ENCODE peak calls at places on chromosomes 2 and 18, in four cellular contexts. C is A549, O is stomach, E is upper lobe of left lung. K is an unnamed sample. For H3K4me1, the result is how much of the 10 kb centered on the place peaks cover.

GRCh38 chr2:236286866-236287545 is 22.8 kb upstream of the ASB18 start:
- DNase-seq in C (peak), E (no peak), O (no peak), K (no peak)

GRCh38 chr18:55406374-55407045 is 181.5 kb downstream of the TCF4 start:
- DNase-seq in C (no peak), E (no peak), O (no peak), K (no peak)

GRCh38 chr2:88729061-88729745 is 37.7 kb downstream of the RPIA start:
- DNase-seq in C (no peak), O (no peak), E (no peak), K (no peak)

GRCh38 chr18:58580623-58581022 is 48.3 kb downstream of the ALPK2 start:
- DNase-seq in E (no peak), C (peak), O (no peak), K (no peak)

GRCh38 chr2:3349211-3349693 is 28.4 kb downstream of the EIPR1 start:
- DNase-seq in C (no peak), O (no peak), E (no peak), K (no peak)

GRCh38 chr2:219451626-219452360 is 17.1 kb downstream of the SPEG start:
- DNase-seq in E (no peak), C (no peak), O (no peak), K (peak)

GRCh38 chr2:178361588-178361987 is 89.4 kb downstream of the PRKRA start:
- DNase-seq in E (no peak), C (no peak), O (no peak), K (no peak)

GRCh38 chr18:56795381-56795780 is 144.2 kb downstream of the WDR7 start:
- DNase-seq in O (no peak), E (no peak), C (no peak), K (no peak)

GRCh38 chr2:189261431-189261841 is 81.9 kb upstream of the COL5A2 start:
- DNase-seq in E (no peak), C (peak), O (no peak), K (no peak)

GRCh38 chr2:6524678-6525367 is 340.9 kb downstream of the CMPK2 start:
- DNase-seq in C (no peak), O (no peak), E (no peak), K (no peak)

GRCh38 chr18:34892379-34892778 is 148.8 kb upstream of the MAPRE2 start:
- DNase-seq in C (no peak), E (no peak), O (no peak), K (no peak)

DNA sequence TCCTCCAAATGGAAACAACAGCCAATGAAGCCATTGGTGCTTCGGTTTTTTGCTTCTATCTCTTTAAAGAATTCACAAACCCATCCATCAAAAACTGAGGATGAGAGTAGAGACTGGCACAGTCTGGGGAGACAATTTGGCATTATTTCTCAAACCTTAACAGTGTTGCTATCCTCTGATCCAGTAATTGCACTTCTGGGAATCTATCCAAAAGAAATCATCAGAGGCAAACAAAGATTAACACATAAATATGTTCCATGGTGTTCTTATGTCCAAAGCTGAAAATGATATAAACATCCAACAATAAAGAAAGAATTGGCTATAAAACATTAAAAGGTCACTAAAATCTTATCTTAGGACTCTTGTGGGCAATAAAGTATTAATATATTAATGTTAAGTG is 35.1 kb downstream of the REEP1 start:
- DNase-seq in C (no peak), O (no peak), E (no peak), K (no peak)
- H3K4me1 ChIP-seq in C (under half), O (under half), E (under half), K (under half)

GRCh38 chr2:101230541-101230993 is 22.1 kb upstream of the CNOT11 start:
- DNase-seq in C (no peak), E (no peak), O (no peak), K (no peak)

GRCh38 chr2:101232770-101233169 is 19.9 kb upstream of the CNOT11 start:
- DNase-seq in C (no peak), O (no peak), E (no peak), K (no peak)

GRCh38 chr2:101231253-101231652 is 21.4 kb upstream of the CNOT11 start:
- DNase-seq in C (no peak), O (no peak), E (no peak), K (no peak)

GRCh38 chr2:101231937-101232336 is 20.7 kb upstream of the CNOT11 start:
- DNase-seq in C (no peak), E (no peak), O (no peak), K (no peak)

DNA sequence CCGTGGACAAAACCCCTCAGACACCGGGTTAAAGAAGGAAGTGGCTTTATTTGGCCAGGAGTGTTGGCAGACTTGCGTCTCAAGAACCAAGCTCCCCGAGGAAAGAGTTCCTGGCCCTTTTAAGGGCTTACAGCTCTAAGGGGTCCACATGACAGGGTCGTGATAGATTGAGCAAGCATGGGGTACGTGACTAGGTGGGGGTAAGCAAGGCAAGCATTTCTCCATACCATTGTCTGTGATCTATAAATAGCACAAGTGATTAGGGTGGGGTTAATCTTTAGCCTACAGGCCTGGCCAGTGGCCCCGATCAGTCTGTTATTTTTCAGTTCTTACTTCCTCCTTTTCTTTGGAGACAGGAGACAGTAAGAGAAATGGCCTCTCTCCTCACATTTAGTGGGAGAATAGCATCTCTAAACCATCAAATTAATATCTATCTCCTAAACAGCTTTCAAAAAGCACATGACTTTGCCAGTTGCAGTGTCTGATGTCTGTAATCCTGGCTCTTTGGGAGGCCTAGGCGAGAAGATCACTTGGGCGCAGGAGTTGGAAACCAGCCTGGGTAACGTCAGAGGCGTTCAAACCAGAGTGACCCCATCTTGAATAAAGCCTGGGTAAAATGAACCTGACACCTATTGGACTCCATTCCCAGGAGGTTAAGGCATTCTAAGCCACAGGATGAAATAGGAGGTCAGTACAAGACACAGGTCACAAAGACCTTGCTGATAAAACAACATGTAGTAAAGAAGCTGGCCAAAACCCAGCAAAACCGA is 18.3 kb upstream of the CNOT11 start:
- DNase-seq in E (no peak), C (no peak), O (peak), K (no peak)
- TF ChIP-seq EP300 in E (no peak), C (no peak), O (no peak), K (no peak)

GRCh38 chr2:120773186-120773800 is 37.6 kb downstream of the GLI2 start:
- DNase-seq in C (no peak), O (no peak), E (no peak), K (no peak)

GRCh38 chr2:120770641-120771040 is 35.0 kb downstream of the GLI2 start:
- DNase-seq in O (no peak), E (no peak), C (no peak), K (no peak)

GRCh38 chr2:120771556-120772208 is 36.0 kb downstream of the GLI2 start:
- DNase-seq in O (no peak), C (peak), E (no peak), K (peak)

GRCh38 chr2:120771111-120771555 is 35.5 kb downstream of the GLI2 start:
- DNase-seq in O (no peak), C (no peak), E (no peak), K (no peak)

GRCh38 chr2:120772261-120772660 is 36.6 kb downstream of the GLI2 start:
- DNase-seq in E (no peak), C (no peak), O (no peak), K (no peak)
- H3K4me1 ChIP-seq in E (under half), C (under half), O (under half), K (under half)

DNA sequence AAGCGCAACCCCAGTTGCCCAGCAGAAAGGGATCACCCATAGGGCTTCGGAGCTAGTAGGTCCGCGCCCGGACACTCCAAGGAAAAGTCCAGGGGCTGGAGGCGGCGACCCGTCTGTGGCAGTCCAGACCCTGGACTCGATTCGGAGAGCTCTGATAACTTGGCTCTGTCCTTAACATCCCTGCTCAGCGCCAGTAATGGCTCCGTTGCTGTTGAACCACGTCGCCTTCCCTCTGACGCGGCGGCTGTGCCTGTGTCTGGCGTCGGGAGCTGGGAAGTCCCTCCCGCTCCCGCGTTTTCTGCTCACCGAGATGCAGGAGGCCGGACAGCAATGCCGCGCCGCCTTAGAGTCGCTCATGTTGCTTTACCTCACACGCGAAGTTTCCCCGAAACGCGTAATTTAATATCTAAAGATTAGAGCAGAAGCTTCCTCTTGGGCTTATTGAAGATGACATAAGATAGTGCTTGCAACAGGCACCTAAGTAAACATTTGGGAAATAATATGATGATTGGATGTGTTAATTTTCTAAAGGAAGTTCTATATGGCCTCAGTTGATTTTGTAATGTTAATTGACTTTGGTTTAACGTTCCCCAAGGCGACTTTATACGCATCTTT is 1.3 kb upstream of the ZBTB14 start:
- DNase-seq in O (peak), E (peak), C (peak), K (peak)
- TF ChIP-seq EP300 in O (no peak), E (no peak), C (no peak), K (no peak)

GRCh38 chr2:43218550-43219382 is 7.6 kb downstream of the ZFP36L2 start:
- DNase-seq in O (peak), C (peak), E (peak), K (peak)
- H3K4me1 ChIP-seq in O (half or more), C (under half), E (half or more), K (under half)

K was measured in transverse colon.